ENCODE peak calls at places on chromosomes 3 and 15, in ten cellular contexts. One of them, this sample, is unnamed.

GRCh38 chr3:119098620-119099222 is 47.2 kb upstream of the TEX55 start:
- DNase-seq in activated B cell treated with CpG ODN at 0.5 μM for 24 hours: no peak
- DNase-seq in NCI-H1694 treated with DMSO at 0.1 percent for 48 hours: peak
- DNase-seq in osteocyte: no peak
- DNase-seq in progenitor cell of endocrine pancreas: no peak
- DNase-seq in left ventricle myocardium inferior: no peak
- DNase-seq in stimulated activated CD4-positive, alpha-beta T cell treated with anti-CD3 and anti-CD28 coated beads, Interleukin-1b, Interleukin-23, amount 100 ng/mL, for 24 hours: no peak
- DNase-seq in left ventricle myocardium superior: no peak
- DNase-seq in fibroblast of the aortic adventitia: peak
- DNase-seq in CD4-positive, CD25-positive, alpha-beta regulatory T cell: no peak
- DNase-seq in this sample: no peak

GRCh38 chr15:81723758-81724157 is 322.1 kb downstream of the MEX3B start:
- DNase-seq in activated B cell treated with CpG ODN at 0.5 μM for 24 hours: no peak
- DNase-seq in NCI-H1694 treated with DMSO at 0.1 percent for 48 hours: no peak
- DNase-seq in osteocyte: no peak
- DNase-seq in progenitor cell of endocrine pancreas: no peak
- DNase-seq in left ventricle myocardium inferior: no peak
- DNase-seq in stimulated activated CD4-positive, alpha-beta T cell treated with anti-CD3 and anti-CD28 coated beads, Interleukin-1b, Interleukin-23, amount 100 ng/mL, for 24 hours: no peak
- DNase-seq in left ventricle myocardium superior: no peak
- DNase-seq in fibroblast of the aortic adventitia: no peak
- DNase-seq in CD4-positive, CD25-positive, alpha-beta regulatory T cell: no peak
- DNase-seq in this sample: no peak

GRCh38 chr3:162719684-162720341 is 1223.2 kb downstream of the OTOL1 start:
- DNase-seq in activated B cell treated with CpG ODN at 0.5 μM for 24 hours: no peak
- DNase-seq in NCI-H1694 treated with DMSO at 0.1 percent for 48 hours: no peak
- DNase-seq in osteocyte: no peak
- DNase-seq in progenitor cell of endocrine pancreas: no peak
- DNase-seq in left ventricle myocardium inferior: no peak
- DNase-seq in stimulated activated CD4-positive, alpha-beta T cell treated with anti-CD3 and anti-CD28 coated beads, Interleukin-1b, Interleukin-23, amount 100 ng/mL, for 24 hours: no peak
- DNase-seq in left ventricle myocardium superior: no peak
- DNase-seq in fibroblast of the aortic adventitia: peak
- DNase-seq in CD4-positive, CD25-positive, alpha-beta regulatory T cell: no peak
- DNase-seq in this sample: no peak

GRCh38 chr3:58090351-58090750 is 82.1 kb downstream of the FLNB start:
- DNase-seq in activated B cell treated with CpG ODN at 0.5 μM for 24 hours: no peak
- DNase-seq in NCI-H1694 treated with DMSO at 0.1 percent for 48 hours: no peak
- DNase-seq in osteocyte: no peak
- DNase-seq in progenitor cell of endocrine pancreas: no peak
- DNase-seq in left ventricle myocardium inferior: no peak
- DNase-seq in stimulated activated CD4-positive, alpha-beta T cell treated with anti-CD3 and anti-CD28 coated beads, Interleukin-1b, Interleukin-23, amount 100 ng/mL, for 24 hours: no peak
- DNase-seq in left ventricle myocardium superior: no peak
- DNase-seq in fibroblast of the aortic adventitia: no peak
- DNase-seq in CD4-positive, CD25-positive, alpha-beta regulatory T cell: no peak
- DNase-seq in this sample: no peak

GRCh38 chr3:188077160-188077812 is 76.7 kb upstream of the LPP start:
- DNase-seq in activated B cell treated with CpG ODN at 0.5 μM for 24 hours: no peak
- DNase-seq in NCI-H1694 treated with DMSO at 0.1 percent for 48 hours: no peak
- DNase-seq in osteocyte: no peak
- DNase-seq in progenitor cell of endocrine pancreas: no peak
- DNase-seq in left ventricle myocardium inferior: peak
- DNase-seq in stimulated activated CD4-positive, alpha-beta T cell treated with anti-CD3 and anti-CD28 coated beads, Interleukin-1b, Interleukin-23, amount 100 ng/mL, for 24 hours: no peak
- DNase-seq in left ventricle myocardium superior: no peak
- DNase-seq in fibroblast of the aortic adventitia: no peak
- DNase-seq in CD4-positive, CD25-positive, alpha-beta regulatory T cell: no peak
- DNase-seq in this sample: no peak

GRCh38 chr3:162236949-162237348 is 740.3 kb downstream of the OTOL1 start:
- DNase-seq in activated B cell treated with CpG ODN at 0.5 μM for 24 hours: no peak
- DNase-seq in NCI-H1694 treated with DMSO at 0.1 percent for 48 hours: no peak
- DNase-seq in osteocyte: no peak
- DNase-seq in progenitor cell of endocrine pancreas: no peak
- DNase-seq in left ventricle myocardium inferior: no peak
- DNase-seq in stimulated activated CD4-positive, alpha-beta T cell treated with anti-CD3 and anti-CD28 coated beads, Interleukin-1b, Interleukin-23, amount 100 ng/mL, for 24 hours: no peak
- DNase-seq in left ventricle myocardium superior: no peak
- DNase-seq in fibroblast of the aortic adventitia: no peak
- DNase-seq in CD4-positive, CD25-positive, alpha-beta regulatory T cell: no peak
- DNase-seq in this sample: no peak

GRCh38 chr15:77292924-77293558 is 126.9 kb downstream of the PEAK1 start:
- DNase-seq in activated B cell treated with CpG ODN at 0.5 μM for 24 hours: no peak
- DNase-seq in NCI-H1694 treated with DMSO at 0.1 percent for 48 hours: no peak
- DNase-seq in osteocyte: no peak
- DNase-seq in progenitor cell of endocrine pancreas: no peak
- DNase-seq in left ventricle myocardium inferior: no peak
- DNase-seq in stimulated activated CD4-positive, alpha-beta T cell treated with anti-CD3 and anti-CD28 coated beads, Interleukin-1b, Interleukin-23, amount 100 ng/mL, for 24 hours: no peak
- DNase-seq in left ventricle myocardium superior: no peak
- DNase-seq in fibroblast of the aortic adventitia: peak
- DNase-seq in CD4-positive, CD25-positive, alpha-beta regulatory T cell: no peak
- DNase-seq in this sample: no peak

GRCh38 chr3:39960515-39961403 is 151.3 kb downstream of the MYRIP start:
- DNase-seq in activated B cell treated with CpG ODN at 0.5 μM for 24 hours: no peak
- DNase-seq in NCI-H1694 treated with DMSO at 0.1 percent for 48 hours: no peak
- DNase-seq in osteocyte: no peak
- DNase-seq in progenitor cell of endocrine pancreas: no peak
- DNase-seq in left ventricle myocardium inferior: no peak
- DNase-seq in stimulated activated CD4-positive, alpha-beta T cell treated with anti-CD3 and anti-CD28 coated beads, Interleukin-1b, Interleukin-23, amount 100 ng/mL, for 24 hours: no peak
- DNase-seq in left ventricle myocardium superior: no peak
- DNase-seq in fibroblast of the aortic adventitia: peak
- DNase-seq in CD4-positive, CD25-positive, alpha-beta regulatory T cell: no peak
- DNase-seq in this sample: no peak

GRCh38 chr3:100455841-100456550 is 36.4 kb upstream of the TMEM45A start:
- DNase-seq in activated B cell treated with CpG ODN at 0.5 μM for 24 hours: no peak
- DNase-seq in NCI-H1694 treated with DMSO at 0.1 percent for 48 hours: no peak
- DNase-seq in osteocyte: no peak
- DNase-seq in progenitor cell of endocrine pancreas: no peak
- DNase-seq in left ventricle myocardium inferior: no peak
- DNase-seq in stimulated activated CD4-positive, alpha-beta T cell treated with anti-CD3 and anti-CD28 coated beads, Interleukin-1b, Interleukin-23, amount 100 ng/mL, for 24 hours: no peak
- DNase-seq in left ventricle myocardium superior: no peak
- DNase-seq in fibroblast of the aortic adventitia: no peak
- DNase-seq in CD4-positive, CD25-positive, alpha-beta regulatory T cell: no peak
- DNase-seq in this sample: no peak

GRCh38 chr3:126937533-126938432 is 45.1 kb upstream of the PLXNA1 start:
- DNase-seq in activated B cell treated with CpG ODN at 0.5 μM for 24 hours: no peak
- DNase-seq in NCI-H1694 treated with DMSO at 0.1 percent for 48 hours: peak
- DNase-seq in osteocyte: no peak
- DNase-seq in progenitor cell of endocrine pancreas: no peak
- DNase-seq in left ventricle myocardium inferior: peak
- DNase-seq in stimulated activated CD4-positive, alpha-beta T cell treated with anti-CD3 and anti-CD28 coated beads, Interleukin-1b, Interleukin-23, amount 100 ng/mL, for 24 hours: no peak
- DNase-seq in left ventricle myocardium superior: peak
- DNase-seq in fibroblast of the aortic adventitia: no peak
- DNase-seq in CD4-positive, CD25-positive, alpha-beta regulatory T cell: no peak
- DNase-seq in this sample: no peak

GRCh38 chr3:98991393-98991792 is 89.9 kb upstream of the DCBLD2 start:
- DNase-seq in activated B cell treated with CpG ODN at 0.5 μM for 24 hours: no peak
- DNase-seq in NCI-H1694 treated with DMSO at 0.1 percent for 48 hours: no peak
- DNase-seq in osteocyte: no peak
- DNase-seq in progenitor cell of endocrine pancreas: no peak
- DNase-seq in left ventricle myocardium inferior: no peak
- DNase-seq in stimulated activated CD4-positive, alpha-beta T cell treated with anti-CD3 and anti-CD28 coated beads, Interleukin-1b, Interleukin-23, amount 100 ng/mL, for 24 hours: no peak
- DNase-seq in left ventricle myocardium superior: no peak
- DNase-seq in fibroblast of the aortic adventitia: no peak
- DNase-seq in CD4-positive, CD25-positive, alpha-beta regulatory T cell: no peak
- DNase-seq in this sample: no peak

GRCh38 chr3:100402150-100402706 is 889 bp downstream of the LNP1 start:
- DNase-seq in activated B cell treated with CpG ODN at 0.5 μM for 24 hours: no peak
- DNase-seq in NCI-H1694 treated with DMSO at 0.1 percent for 48 hours: peak
- DNase-seq in osteocyte: no peak
- DNase-seq in progenitor cell of endocrine pancreas: no peak
- DNase-seq in left ventricle myocardium inferior: no peak
- DNase-seq in stimulated activated CD4-positive, alpha-beta T cell treated with anti-CD3 and anti-CD28 coated beads, Interleukin-1b, Interleukin-23, amount 100 ng/mL, for 24 hours: no peak
- DNase-seq in left ventricle myocardium superior: no peak
- DNase-seq in fibroblast of the aortic adventitia: peak
- DNase-seq in CD4-positive, CD25-positive, alpha-beta regulatory T cell: no peak
- DNase-seq in this sample: no peak

GRCh38 chr15:63783441-63783840 is 50.3 kb downstream of the HERC1 start:
- DNase-seq in activated B cell treated with CpG ODN at 0.5 μM for 24 hours: no peak
- DNase-seq in NCI-H1694 treated with DMSO at 0.1 percent for 48 hours: no peak
- DNase-seq in osteocyte: no peak
- DNase-seq in progenitor cell of endocrine pancreas: no peak
- DNase-seq in left ventricle myocardium inferior: no peak
- DNase-seq in stimulated activated CD4-positive, alpha-beta T cell treated with anti-CD3 and anti-CD28 coated beads, Interleukin-1b, Interleukin-23, amount 100 ng/mL, for 24 hours: no peak
- DNase-seq in left ventricle myocardium superior: no peak
- DNase-seq in fibroblast of the aortic adventitia: no peak
- DNase-seq in CD4-positive, CD25-positive, alpha-beta regulatory T cell: no peak
- DNase-seq in this sample: no peak

GRCh38 chr3:125069968-125070745 is 14.4 kb upstream of the HEG1 start:
- DNase-seq in activated B cell treated with CpG ODN at 0.5 μM for 24 hours: no peak
- DNase-seq in NCI-H1694 treated with DMSO at 0.1 percent for 48 hours: no peak
- DNase-seq in osteocyte: no peak
- DNase-seq in progenitor cell of endocrine pancreas: no peak
- DNase-seq in left ventricle myocardium inferior: no peak
- DNase-seq in stimulated activated CD4-positive, alpha-beta T cell treated with anti-CD3 and anti-CD28 coated beads, Interleukin-1b, Interleukin-23, amount 100 ng/mL, for 24 hours: no peak
- DNase-seq in left ventricle myocardium superior: no peak
- DNase-seq in fibroblast of the aortic adventitia: no peak
- DNase-seq in CD4-positive, CD25-positive, alpha-beta regulatory T cell: no peak
- DNase-seq in this sample: no peak

GRCh38 chr15:56241374-56242085 is 2.1 kb downstream of the RFX7 start:
- DNase-seq in activated B cell treated with CpG ODN at 0.5 μM for 24 hours: no peak
- DNase-seq in NCI-H1694 treated with DMSO at 0.1 percent for 48 hours: no peak
- DNase-seq in osteocyte: no peak
- DNase-seq in progenitor cell of endocrine pancreas: no peak
- DNase-seq in left ventricle myocardium inferior: no peak
- DNase-seq in stimulated activated CD4-positive, alpha-beta T cell treated with anti-CD3 and anti-CD28 coated beads, Interleukin-1b, Interleukin-23, amount 100 ng/mL, for 24 hours: no peak
- DNase-seq in left ventricle myocardium superior: no peak
- DNase-seq in fibroblast of the aortic adventitia: no peak
- DNase-seq in CD4-positive, CD25-positive, alpha-beta regulatory T cell: no peak
- DNase-seq in this sample: no peak

GRCh38 chr3:114700637-114701234 is 406.9 kb downstream of the TIGIT start:
- DNase-seq in activated B cell treated with CpG ODN at 0.5 μM for 24 hours: no peak
- DNase-seq in NCI-H1694 treated with DMSO at 0.1 percent for 48 hours: no peak
- DNase-seq in osteocyte: no peak
- DNase-seq in progenitor cell of endocrine pancreas: no peak
- DNase-seq in left ventricle myocardium inferior: no peak
- DNase-seq in stimulated activated CD4-positive, alpha-beta T cell treated with anti-CD3 and anti-CD28 coated beads, Interleukin-1b, Interleukin-23, amount 100 ng/mL, for 24 hours: no peak
- DNase-seq in left ventricle myocardium superior: no peak
- DNase-seq in fibroblast of the aortic adventitia: no peak
- DNase-seq in CD4-positive, CD25-positive, alpha-beta regulatory T cell: no peak
- DNase-seq in this sample: no peak

GRCh38 chr3:183988216-183988790 is 29.4 kb downstream of the ABCC5 start:
- DNase-seq in activated B cell treated with CpG ODN at 0.5 μM for 24 hours: no peak
- DNase-seq in NCI-H1694 treated with DMSO at 0.1 percent for 48 hours: no peak
- DNase-seq in osteocyte: no peak
- DNase-seq in progenitor cell of endocrine pancreas: no peak
- DNase-seq in left ventricle myocardium inferior: no peak
- DNase-seq in stimulated activated CD4-positive, alpha-beta T cell treated with anti-CD3 and anti-CD28 coated beads, Interleukin-1b, Interleukin-23, amount 100 ng/mL, for 24 hours: no peak
- DNase-seq in left ventricle myocardium superior: no peak
- DNase-seq in fibroblast of the aortic adventitia: no peak
- DNase-seq in CD4-positive, CD25-positive, alpha-beta regulatory T cell: no peak
- DNase-seq in this sample: no peak

GRCh38 chr3:31391150-31391549 is 141.6 kb upstream of the STT3B start:
- DNase-seq in activated B cell treated with CpG ODN at 0.5 μM for 24 hours: no peak
- DNase-seq in NCI-H1694 treated with DMSO at 0.1 percent for 48 hours: no peak
- DNase-seq in osteocyte: no peak
- DNase-seq in progenitor cell of endocrine pancreas: no peak
- DNase-seq in left ventricle myocardium inferior: no peak
- DNase-seq in stimulated activated CD4-positive, alpha-beta T cell treated with anti-CD3 and anti-CD28 coated beads, Interleukin-1b, Interleukin-23, amount 100 ng/mL, for 24 hours: no peak
- DNase-seq in left ventricle myocardium superior: no peak
- DNase-seq in fibroblast of the aortic adventitia: no peak
- DNase-seq in CD4-positive, CD25-positive, alpha-beta regulatory T cell: no peak
- DNase-seq in this sample: no peak

GRCh38 chr15:73873889-73874511 is 636 bp downstream of the TBC1D21 start:
- DNase-seq in activated B cell treated with CpG ODN at 0.5 μM for 24 hours: no peak
- DNase-seq in NCI-H1694 treated with DMSO at 0.1 percent for 48 hours: peak
- DNase-seq in osteocyte: no peak
- DNase-seq in progenitor cell of endocrine pancreas: no peak
- DNase-seq in left ventricle myocardium inferior: no peak
- DNase-seq in stimulated activated CD4-positive, alpha-beta T cell treated with anti-CD3 and anti-CD28 coated beads, Interleukin-1b, Interleukin-23, amount 100 ng/mL, for 24 hours: no peak
- DNase-seq in left ventricle myocardium superior: no peak
- DNase-seq in fibroblast of the aortic adventitia: peak
- DNase-seq in CD4-positive, CD25-positive, alpha-beta regulatory T cell: peak
- DNase-seq in this sample: no peak

GRCh38 chr15:69593981-69594966 is 141.7 kb downstream of the RPLP1 start:
- DNase-seq in activated B cell treated with CpG ODN at 0.5 μM for 24 hours: no peak
- DNase-seq in NCI-H1694 treated with DMSO at 0.1 percent for 48 hours: peak
- DNase-seq in osteocyte: no peak
- DNase-seq in progenitor cell of endocrine pancreas: peak
- DNase-seq in left ventricle myocardium inferior: peak
- DNase-seq in stimulated activated CD4-positive, alpha-beta T cell treated with anti-CD3 and anti-CD28 coated beads, Interleukin-1b, Interleukin-23, amount 100 ng/mL, for 24 hours: no peak
- DNase-seq in left ventricle myocardium superior: peak
- DNase-seq in fibroblast of the aortic adventitia: peak
- DNase-seq in CD4-positive, CD25-positive, alpha-beta regulatory T cell: no peak
- DNase-seq in this sample: no peak

GRCh38 chr3:119350114-119350513 is 55.9 kb downstream of the ARHGAP31 start:
- DNase-seq in activated B cell treated with CpG ODN at 0.5 μM for 24 hours: no peak
- DNase-seq in NCI-H1694 treated with DMSO at 0.1 percent for 48 hours: no peak
- DNase-seq in osteocyte: no peak
- DNase-seq in progenitor cell of endocrine pancreas: no peak
- DNase-seq in left ventricle myocardium inferior: no peak
- DNase-seq in stimulated activated CD4-positive, alpha-beta T cell treated with anti-CD3 and anti-CD28 coated beads, Interleukin-1b, Interleukin-23, amount 100 ng/mL, for 24 hours: no peak
- DNase-seq in left ventricle myocardium superior: no peak
- DNase-seq in fibroblast of the aortic adventitia: no peak
- DNase-seq in CD4-positive, CD25-positive, alpha-beta regulatory T cell: no peak
- DNase-seq in this sample: no peak

GRCh38 chr15:99126195-99126594 is 21.3 kb downstream of the SYNM start:
- DNase-seq in activated B cell treated with CpG ODN at 0.5 μM for 24 hours: no peak
- DNase-seq in NCI-H1694 treated with DMSO at 0.1 percent for 48 hours: no peak
- DNase-seq in osteocyte: no peak
- DNase-seq in progenitor cell of endocrine pancreas: no peak
- DNase-seq in left ventricle myocardium inferior: no peak
- DNase-seq in stimulated activated CD4-positive, alpha-beta T cell treated with anti-CD3 and anti-CD28 coated beads, Interleukin-1b, Interleukin-23, amount 100 ng/mL, for 24 hours: no peak
- DNase-seq in left ventricle myocardium superior: no peak
- DNase-seq in fibroblast of the aortic adventitia: no peak
- DNase-seq in CD4-positive, CD25-positive, alpha-beta regulatory T cell: no peak
- DNase-seq in this sample: peak

GRCh38 chr15:67998599-67999122 is 55.5 kb upstream of the PIAS1 start:
- DNase-seq in activated B cell treated with CpG ODN at 0.5 μM for 24 hours: no peak
- DNase-seq in NCI-H1694 treated with DMSO at 0.1 percent for 48 hours: no peak
- DNase-seq in osteocyte: no peak
- DNase-seq in progenitor cell of endocrine pancreas: no peak
- DNase-seq in left ventricle myocardium inferior: no peak
- DNase-seq in stimulated activated CD4-positive, alpha-beta T cell treated with anti-CD3 and anti-CD28 coated beads, Interleukin-1b, Interleukin-23, amount 100 ng/mL, for 24 hours: no peak
- DNase-seq in left ventricle myocardium superior: peak
- DNase-seq in fibroblast of the aortic adventitia: peak
- DNase-seq in CD4-positive, CD25-positive, alpha-beta regulatory T cell: no peak
- DNase-seq in this sample: no peak

GRCh38 chr3:10173926-10174435 is 9.3 kb downstream of the IRAK2 start:
- DNase-seq in activated B cell treated with CpG ODN at 0.5 μM for 24 hours: no peak
- DNase-seq in NCI-H1694 treated with DMSO at 0.1 percent for 48 hours: no peak
- DNase-seq in osteocyte: no peak
- DNase-seq in progenitor cell of endocrine pancreas: no peak
- DNase-seq in left ventricle myocardium inferior: peak
- DNase-seq in stimulated activated CD4-positive, alpha-beta T cell treated with anti-CD3 and anti-CD28 coated beads, Interleukin-1b, Interleukin-23, amount 100 ng/mL, for 24 hours: no peak
- DNase-seq in left ventricle myocardium superior: peak
- DNase-seq in fibroblast of the aortic adventitia: peak
- DNase-seq in CD4-positive, CD25-positive, alpha-beta regulatory T cell: no peak
- DNase-seq in this sample: no peak

GRCh38 chr3:165753560-165753959 is 83.7 kb downstream of the BCHE start:
- DNase-seq in activated B cell treated with CpG ODN at 0.5 μM for 24 hours: no peak
- DNase-seq in NCI-H1694 treated with DMSO at 0.1 percent for 48 hours: no peak
- DNase-seq in osteocyte: no peak
- DNase-seq in progenitor cell of endocrine pancreas: no peak
- DNase-seq in left ventricle myocardium inferior: no peak
- DNase-seq in stimulated activated CD4-positive, alpha-beta T cell treated with anti-CD3 and anti-CD28 coated beads, Interleukin-1b, Interleukin-23, amount 100 ng/mL, for 24 hours: no peak
- DNase-seq in left ventricle myocardium superior: no peak
- DNase-seq in fibroblast of the aortic adventitia: peak
- DNase-seq in CD4-positive, CD25-positive, alpha-beta regulatory T cell: no peak
- DNase-seq in this sample: no peak

GRCh38 chr3:52339612-52340011 is 23.5 kb downstream of the DNAH1 start:
- DNase-seq in activated B cell treated with CpG ODN at 0.5 μM for 24 hours: no peak
- DNase-seq in NCI-H1694 treated with DMSO at 0.1 percent for 48 hours: peak
- DNase-seq in osteocyte: no peak
- DNase-seq in progenitor cell of endocrine pancreas: peak
- DNase-seq in left ventricle myocardium inferior: no peak
- DNase-seq in stimulated activated CD4-positive, alpha-beta T cell treated with anti-CD3 and anti-CD28 coated beads, Interleukin-1b, Interleukin-23, amount 100 ng/mL, for 24 hours: no peak
- DNase-seq in left ventricle myocardium superior: peak
- DNase-seq in fibroblast of the aortic adventitia: peak
- DNase-seq in CD4-positive, CD25-positive, alpha-beta regulatory T cell: peak
- DNase-seq in this sample: no peak

GRCh38 chr3:149736180-149737100 is 15.8 kb downstream of the COMMD2 start:
- DNase-seq in activated B cell treated with CpG ODN at 0.5 μM for 24 hours: no peak
- DNase-seq in NCI-H1694 treated with DMSO at 0.1 percent for 48 hours: no peak
- DNase-seq in osteocyte: no peak
- DNase-seq in progenitor cell of endocrine pancreas: no peak
- DNase-seq in left ventricle myocardium inferior: no peak
- DNase-seq in stimulated activated CD4-positive, alpha-beta T cell treated with anti-CD3 and anti-CD28 coated beads, Interleukin-1b, Interleukin-23, amount 100 ng/mL, for 24 hours: no peak
- DNase-seq in left ventricle myocardium superior: no peak
- DNase-seq in fibroblast of the aortic adventitia: peak
- DNase-seq in CD4-positive, CD25-positive, alpha-beta regulatory T cell: no peak
- DNase-seq in this sample: no peak

GRCh38 chr3:35678552-35679220 is 39.4 kb downstream of the ARPP21 start:
- DNase-seq in activated B cell treated with CpG ODN at 0.5 μM for 24 hours: no peak
- DNase-seq in NCI-H1694 treated with DMSO at 0.1 percent for 48 hours: peak
- DNase-seq in osteocyte: no peak
- DNase-seq in progenitor cell of endocrine pancreas: no peak
- DNase-seq in left ventricle myocardium inferior: no peak
- DNase-seq in stimulated activated CD4-positive, alpha-beta T cell treated with anti-CD3 and anti-CD28 coated beads, Interleukin-1b, Interleukin-23, amount 100 ng/mL, for 24 hours: no peak
- DNase-seq in left ventricle myocardium superior: no peak
- DNase-seq in fibroblast of the aortic adventitia: no peak
- DNase-seq in CD4-positive, CD25-positive, alpha-beta regulatory T cell: no peak
- DNase-seq in this sample: no peak